ENCODE peak calls at places on chromosomes 2 and 18, in four cellular contexts. A is trophoblast cell, N is mesenchymal stem cell, D is IMR-90. E is an unnamed sample.

GRCh38 chr2:176545627-176546026 is 276.4 kb downstream of the MTX2 start:
- DNase-seq in N (no peak), D (no peak), A (no peak), E (no peak)

GRCh38 chr2:44009136-44009744 is 13.5 kb upstream of the LRPPRC start:
- DNase-seq in N (no peak), D (no peak), A (no peak), E (no peak)

GRCh38 chr18:5992381-5992780 is 97.1 kb upstream of the TMEM200C start:
- DNase-seq in A (no peak), D (no peak), N (no peak), E (no peak)

GRCh38 chr2:60992985-60993392 is 24.5 kb upstream of the PEX13 start:
- DNase-seq in N (no peak), A (no peak), D (no peak), E (no peak)

GRCh38 chr2:172377408-172377807 is 50.0 kb upstream of the ITGA6 start:
- DNase-seq in N (no peak), D (no peak), A (no peak), E (no peak)

GRCh38 chr2:11405599-11406491 is 60.1 kb downstream of the E2F6 start:
- DNase-seq in N (no peak), A (no peak), D (peak; percentile 38), E (no peak)

GRCh38 chr2:158413581-158413980 is 43.0 kb downstream of the CCDC148 start:
- DNase-seq in A (no peak), D (peak; percentile 14), N (no peak), E (no peak)

GRCh38 chr2:234137400-234138014 is 87.0 kb downstream of the SPP2 start:
- DNase-seq in D (peak; percentile 21), N (no peak), A (peak; percentile 81), E (no peak)

GRCh38 chr2:80073134-80073561 is 231.4 kb downstream of the LRRTM1 start:
- DNase-seq in N (peak; percentile 50), A (peak; percentile 12), D (peak; percentile 73), E (peak; percentile 57)

GRCh38 chr2:145652992-145653545 is 1133.2 kb upstream of the ZEB2 start:
- DNase-seq in N (peak; percentile 91), A (peak; percentile 28), D (peak; percentile 95), E (no peak)

GRCh38 chr18:74898965-74899364 is 301.3 kb downstream of the ZNF407 start:
- DNase-seq in D (peak; percentile 68), A (no peak), N (peak; percentile 22), E (no peak)

GRCh38 chr2:56287508-56287907 is 103.7 kb downstream of the CCDC85A start:
- DNase-seq in A (no peak), N (no peak), D (no peak), E (no peak)

GRCh38 chr2:25251461-25252273 is 83.3 kb upstream of the POMC start:
- DNase-seq in D (peak; percentile 7), N (peak; percentile 67), A (peak; percentile 48), E (peak; percentile 72)
- H3K23ac ChIP-seq in D (no peak overlapping the region), N (peak overlapping the region; percentile 86), A (no peak overlapping the region), E (peak overlapping the region; percentile 53)

GRCh38 chr2:237714690-237715458 is 83.7 kb upstream of the RBM44 start:
- DNase-seq in A (peak; percentile 93), N (peak; percentile 81), D (peak; percentile 66), E (no peak)
- H3K9ac ChIP-seq in A (no peak overlapping the region), N (peak overlapping the region; percentile 23), D (no peak overlapping the region), E (no peak overlapping the region)

GRCh38 chr2:39512941-39513340 is 75.9 kb upstream of the MAP4K3 start:
- DNase-seq in N (peak; percentile 78), D (peak; percentile 54), A (no peak), E (no peak)
- H3K4me3 ChIP-seq in N (no peak overlapping the region), D (no peak overlapping the region), A (no peak overlapping the region), E (no peak overlapping the region)

DNA sequence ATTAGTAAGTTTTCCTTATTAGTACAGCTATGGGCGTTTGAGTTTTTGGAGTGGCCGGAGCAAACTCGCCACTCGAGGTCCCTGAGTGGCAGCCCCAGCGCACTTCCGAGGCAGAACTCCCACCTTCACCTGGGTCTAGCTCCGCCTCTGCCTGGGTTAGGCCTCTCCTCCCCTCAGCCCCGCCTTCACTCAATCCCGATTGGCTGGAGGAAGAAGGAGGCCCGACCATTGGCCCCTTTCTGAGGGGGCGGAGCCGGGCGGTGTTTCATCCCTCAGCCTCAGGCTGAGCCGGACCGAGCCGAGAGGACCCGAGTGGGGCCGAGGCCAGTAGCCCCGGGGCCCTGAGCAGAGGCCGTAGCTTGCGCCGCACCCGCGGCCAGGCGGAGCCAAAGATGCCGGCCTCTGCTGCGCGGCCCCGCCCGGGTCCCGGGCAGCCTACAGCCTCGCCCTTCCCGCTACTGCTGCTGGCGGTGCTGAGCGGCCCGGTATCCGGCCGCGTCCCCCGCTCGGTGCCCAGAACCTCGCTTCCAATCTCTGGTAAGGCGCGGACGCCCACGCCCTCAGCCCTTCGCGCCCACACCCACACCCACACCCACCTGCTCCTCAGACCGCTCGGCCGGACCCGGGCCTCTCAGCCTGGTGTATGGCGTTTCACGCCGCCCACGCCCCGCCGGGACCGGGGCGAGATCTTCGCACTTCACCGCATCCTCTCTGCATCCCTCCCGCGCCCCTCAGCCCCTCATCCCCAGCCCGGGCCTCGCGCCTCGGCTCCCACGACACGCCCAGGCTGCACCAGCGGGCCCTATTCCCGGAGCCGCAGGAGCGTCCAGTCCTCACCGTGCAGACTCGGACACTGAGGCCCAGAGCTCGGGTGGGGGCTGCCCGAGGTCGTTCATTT is at the start of gene SEMA4F:
- DNase-seq in D (peak; percentile 89), A (peak; percentile 97), N (peak; percentile 95), E (peak; percentile 94)
- H3K23ac ChIP-seq in D (peak within 1 kb of the TSS; percentile 88), A (no peak within 1 kb of the TSS), N (peak within 1 kb of the TSS; percentile 6), E (peak within 1 kb of the TSS; percentile 86)

GRCh38 chr2:38668092-38668491 is 2.2 kb downstream of the GALM start:
- DNase-seq in A (no peak), N (no peak), D (no peak), E (no peak)
- H3K9ac ChIP-seq in A (no peak overlapping the region), N (no peak overlapping the region), D (no peak overlapping the region), E (no peak overlapping the region)

GRCh38 chr2:236090027-236090382 is 78.2 kb downstream of the GBX2 start:
- DNase-seq in D (no peak), N (no peak), A (no peak), E (no peak)

GRCh38 chr2:236095502-236095901 is 72.7 kb downstream of the GBX2 start:
- DNase-seq in N (no peak), D (no peak), A (no peak), E (no peak)

GRCh38 chr2:236093134-236093533 is 75.1 kb downstream of the GBX2 start:
- DNase-seq in A (no peak), N (no peak), D (no peak), E (no peak)

GRCh38 chr2:236089271-236090026 is 78.7 kb downstream of the GBX2 start:
- DNase-seq in D (no peak), A (no peak), N (no peak), E (no peak)

GRCh38 chr2:236092714-236093113 is 75.5 kb downstream of the GBX2 start:
- DNase-seq in N (no peak), A (no peak), D (no peak), E (no peak)
- H3K4me3 ChIP-seq in N (no peak overlapping the region), A (no peak overlapping the region), D (no peak overlapping the region), E (no peak overlapping the region)

DNA sequence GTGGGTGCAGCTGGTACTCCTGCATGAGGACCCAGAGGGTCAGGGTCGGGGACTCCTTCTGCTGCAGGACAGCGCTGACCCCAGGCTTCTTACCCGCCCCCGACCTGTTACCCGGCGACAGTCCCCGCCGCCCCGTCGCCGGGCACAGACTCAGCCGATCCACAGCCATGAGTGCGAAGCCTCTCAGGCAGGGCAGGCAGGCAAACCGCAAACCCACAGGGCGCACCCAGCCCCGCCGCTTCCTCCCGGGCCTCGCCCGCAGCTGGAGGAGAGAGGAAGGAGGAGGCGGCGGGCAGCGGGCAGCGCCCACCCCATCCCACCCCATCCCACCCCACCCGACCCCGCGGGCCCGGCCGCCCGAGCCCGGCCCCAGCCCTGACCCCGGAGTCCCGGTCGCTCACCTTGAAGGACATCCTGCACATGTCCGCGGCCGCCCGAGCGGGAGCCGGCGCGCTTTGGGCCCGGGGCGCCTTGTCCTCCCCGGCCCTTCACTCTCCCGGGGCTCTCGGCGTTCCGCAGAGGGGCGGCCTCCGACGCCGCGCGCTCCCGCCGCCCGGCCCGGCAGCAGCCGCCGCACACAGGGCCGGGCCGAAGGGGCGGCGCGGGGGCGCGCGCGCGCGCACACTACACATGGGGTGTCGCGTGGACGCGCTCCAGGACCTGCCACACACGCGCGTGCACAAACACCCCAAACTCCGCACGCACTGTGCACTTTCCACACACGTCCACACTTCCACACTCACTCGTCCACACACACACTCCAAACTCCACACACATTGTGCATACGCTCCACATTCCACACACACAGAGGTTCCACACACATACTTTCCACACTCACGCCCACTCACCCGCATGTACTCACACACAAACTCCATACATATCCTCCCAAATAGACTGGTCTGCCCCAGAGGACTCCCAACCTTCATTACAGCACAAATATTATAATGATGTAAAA is at the start of gene ANKRD29:
- DNase-seq in N (peak; percentile 25), A (no peak), D (no peak), E (peak; percentile 36)
- H3K23ac ChIP-seq in N (peak within 1 kb of the TSS; percentile 34), A (peak within 1 kb of the TSS; percentile 70), D (peak within 1 kb of the TSS; percentile 81), E (peak within 1 kb of the TSS; percentile 89)

GRCh38 chr2:126886906-126887280 is 11.8 kb upstream of the TEX51 start:
- DNase-seq in A (no peak), N (no peak), D (no peak), E (no peak)

GRCh38 chr2:126885701-126886121 is 13.0 kb upstream of the TEX51 start:
- DNase-seq in N (no peak), A (no peak), D (peak; percentile 28), E (no peak)

GRCh38 chr2:126886201-126886905 is 12.3 kb upstream of the TEX51 start:
- DNase-seq in A (no peak), D (peak; percentile 22), N (peak; percentile 13), E (peak; percentile 64)

GRCh38 chr2:126889071-126889470 is 9.6 kb upstream of the TEX51 start:
- DNase-seq in D (no peak), A (no peak), N (no peak), E (no peak)

GRCh38 chr2:126887506-126887905 is 11.2 kb upstream of the TEX51 start:
- DNase-seq in N (no peak), A (no peak), D (no peak), E (no peak)
- H3K9ac ChIP-seq in N (no peak overlapping the region), A (no peak overlapping the region), D (no peak overlapping the region), E (no peak overlapping the region)

E was measured in neuronal stem cell.